ENCODE peak calls at places on chromosomes 13 and 19, in ten cellular contexts. G is transverse colon, W is pancreas, A is sigmoid colon, C is HCT116, Z is upper lobe of right lung, D is heart left ventricle, T is HFF-Myc, S is GM06990, J is endothelial cell of umbilical vein. Y is an unnamed sample.

GRCh38 chr19:46753420-46754155 is 7.3 kb upstream of the STRN4 start:
- DNase-seq in S (peak), J (peak), Z (no peak), T (no peak), G (peak), W (peak), C (no peak), A (no peak), D (no peak), Y (peak)

GRCh38 chr19:1455002-1455335 is 5.0 kb downstream of the APC2 start:
- DNase-seq in G (no peak), Z (no peak), C (no peak), S (peak), W (no peak), D (no peak), T (no peak), A (no peak), J (peak), Y (no peak)

GRCh38 chr13:92826197-92826596 is 400.4 kb upstream of the GPC6 start:
- DNase-seq in T (no peak), D (no peak), G (no peak), C (no peak), S (no peak), W (peak), Z (no peak), A (no peak), J (no peak), Y (no peak)

GRCh38 chr13:78709028-78709427 is 50.1 kb upstream of the OBI1 start:
- DNase-seq in G (no peak), T (no peak), D (no peak), Z (no peak), S (no peak), W (no peak), A (no peak), C (no peak), J (peak), Y (no peak)

GRCh38 chr19:13865578-13866462 is 11.1 kb upstream of the NANOS3 start:
- DNase-seq in T (no peak), J (no peak), A (no peak), W (no peak), S (no peak), G (no peak), Z (no peak), D (peak), C (no peak), Y (no peak)

GRCh38 chr13:30408319-30409101 is 13.8 kb upstream of the UBE2L5 start:
- DNase-seq in W (peak), A (peak), S (peak), D (peak), G (peak), T (no peak), J (peak), C (no peak), Z (peak), Y (peak)

GRCh38 chr19:7926021-7926726 is at the start of gene CTXN1:
- DNase-seq in A (peak), T (no peak), W (peak), J (peak), Z (peak), G (peak), D (peak), C (no peak), S (peak), Y (peak)

GRCh38 chr13:78317030-78317429 is 286.3 kb downstream of the POU4F1 start:
- DNase-seq in J (no peak), C (no peak), G (no peak), T (peak), A (no peak), Z (no peak), S (no peak), D (no peak), W (no peak), Y (no peak)

GRCh38 chr13:82165396-82166174 is 1716.7 kb downstream of the SLITRK1 start:
- DNase-seq in G (no peak), T (no peak), A (peak), C (no peak), W (peak), D (no peak), S (no peak), J (no peak), Z (peak), Y (no peak)

GRCh38 chr13:112128052-112128610 is 61.2 kb downstream of the SOX1 start:
- DNase-seq in G (no peak), Z (peak), D (no peak), T (no peak), A (peak), C (no peak), S (no peak), W (no peak), J (no peak), Y (no peak)

GRCh38 chr19:661427-662196 is 1.4 kb downstream of the RNF126 start:
- DNase-seq in S (no peak), Z (no peak), W (no peak), A (peak), T (no peak), D (peak), J (no peak), C (no peak), G (peak), Y (peak)

GRCh38 chr13:98839826-98840769 is 87.6 kb upstream of the SLC15A1 start:
- DNase-seq in D (peak), A (peak), G (peak), C (peak), J (peak), Z (peak), T (no peak), S (peak), W (peak), Y (peak)

GRCh38 chr19:44499559-44499958 is 763 bp downstream of the ZNF180 start:
- DNase-seq in T (no peak), J (no peak), Z (no peak), C (no peak), D (no peak), A (no peak), G (no peak), S (no peak), W (peak), Y (no peak)

GRCh38 chr19:17325881-17326594 is 8.6 kb downstream of the ANO8 start:
- DNase-seq in G (no peak), J (no peak), T (no peak), S (no peak), D (no peak), Z (no peak), W (no peak), C (no peak), A (no peak), Y (no peak)

GRCh38 chr19:5211217-5211822 is 129.3 kb downstream of the PTPRS start:
- DNase-seq in T (no peak), G (no peak), D (no peak), Z (no peak), S (no peak), J (no peak), A (no peak), W (no peak), C (no peak), Y (no peak)

GRCh38 chr13:44331912-44332840 is 41.4 kb upstream of the SERP2 start:
- DNase-seq in T (peak), D (peak), S (no peak), C (no peak), W (no peak), Z (no peak), A (peak), G (peak), J (peak), Y (no peak)

GRCh38 chr13:90015565-90016507 is 1331.7 kb upstream of the MIR17HG start:
- DNase-seq in W (no peak), T (no peak), J (no peak), D (no peak), S (no peak), Z (no peak), C (no peak), G (no peak), A (no peak), Y (no peak)

GRCh38 chr19:30226464-30227070 is 145.6 kb upstream of the ZNF536 start:
- DNase-seq in J (no peak), D (no peak), S (no peak), W (no peak), A (no peak), T (no peak), C (no peak), G (peak), Z (no peak), Y (no peak)

DNA sequence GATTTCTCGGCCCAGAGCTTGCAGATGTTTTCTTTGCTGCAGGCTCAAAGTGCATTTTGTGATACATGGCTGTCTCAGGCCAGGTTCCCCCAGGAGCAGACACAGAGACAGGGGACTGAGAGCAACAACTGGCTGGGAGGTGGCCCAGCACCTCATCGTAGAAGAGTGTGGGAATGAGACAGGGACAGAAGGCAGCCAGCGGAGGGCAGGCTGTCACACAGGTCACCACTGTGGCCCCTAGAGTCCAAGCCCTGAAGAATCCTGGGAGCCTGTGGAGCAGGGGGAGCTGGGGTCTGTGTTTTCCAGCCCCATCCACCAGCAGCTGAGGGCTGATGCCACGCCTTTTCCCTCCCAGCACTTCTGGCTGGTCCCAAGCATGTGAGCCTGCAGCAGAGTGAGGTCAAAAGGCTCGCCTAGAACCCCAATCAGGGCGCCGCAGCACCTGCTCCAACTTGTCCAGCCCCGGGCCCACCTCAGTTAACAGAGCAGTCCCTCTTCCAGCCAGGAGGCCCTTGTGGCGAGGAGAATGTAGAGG is 723.8 kb downstream of the UQCRFS1 start:
- DNase-seq in G (no peak), D (no peak), C (no peak), A (no peak), W (no peak), S (no peak), T (no peak), Z (no peak), J (no peak), Y (no peak)
- TF ChIP-seq CTCF in G (no peak), D (no peak), C (no peak), A (no peak), W (no peak), S (no peak), T (no peak), Z (no peak), J (no peak), Y (no peak)

GRCh38 chr19:51777570-51778460 is 16.8 kb downstream of the FPR2 start:
- DNase-seq in A (peak), Z (peak), G (peak), S (no peak), J (peak), T (peak), W (peak), C (peak), D (peak), Y (peak)
- TF ChIP-seq CTCF in A (peak), Z (peak), G (peak), S (peak), J (peak), T (peak), W (peak), C (peak), D (peak), Y (peak)

GRCh38 chr13:37136633-37137032 is 31.2 kb upstream of the CSNK1A1L start:
- DNase-seq in S (no peak), T (no peak), A (no peak), Z (no peak), G (no peak), W (no peak), D (no peak), C (no peak), J (no peak), Y (no peak)

GRCh38 chr13:37138917-37139316 is 33.5 kb upstream of the CSNK1A1L start:
- DNase-seq in G (no peak), W (no peak), A (no peak), D (no peak), Z (no peak), C (no peak), J (no peak), S (no peak), T (no peak), Y (no peak)

GRCh38 chr13:37139356-37139755 is 33.9 kb upstream of the CSNK1A1L start:
- DNase-seq in C (no peak), G (no peak), Z (no peak), W (no peak), J (no peak), A (no peak), D (no peak), T (no peak), S (no peak), Y (no peak)

GRCh38 chr13:37136187-37136586 is 30.7 kb upstream of the CSNK1A1L start:
- DNase-seq in S (no peak), G (no peak), W (no peak), Z (no peak), D (no peak), C (no peak), J (peak), A (no peak), T (no peak), Y (no peak)

DNA sequence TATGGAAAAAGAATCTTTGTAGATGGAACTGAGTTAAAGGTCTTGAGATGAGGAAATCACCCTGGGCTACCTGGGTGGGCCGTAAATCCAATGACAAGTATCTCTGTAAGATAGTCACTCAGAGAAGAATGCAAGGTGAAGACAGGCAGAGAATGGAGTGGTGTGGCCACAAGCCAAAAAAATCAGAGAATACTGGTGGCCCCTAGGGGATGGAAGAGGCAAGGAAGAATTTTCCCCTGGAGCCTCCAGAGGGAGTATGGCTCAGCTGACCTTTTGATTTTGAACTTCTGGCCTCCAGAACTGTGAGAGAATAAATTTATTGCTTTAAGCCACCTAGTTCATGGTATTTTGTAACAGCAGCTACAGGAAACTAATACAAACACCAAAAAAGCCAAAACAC is 32.7 kb upstream of the CSNK1A1L start:
- DNase-seq in S (no peak), Z (no peak), J (no peak), W (no peak), A (no peak), T (no peak), C (peak), G (no peak), D (no peak), Y (no peak)
- TF ChIP-seq CTCF in S (no peak), Z (no peak), J (peak), W (no peak), A (no peak), T (peak), C (peak), G (no peak), D (no peak), Y (no peak)

DNA sequence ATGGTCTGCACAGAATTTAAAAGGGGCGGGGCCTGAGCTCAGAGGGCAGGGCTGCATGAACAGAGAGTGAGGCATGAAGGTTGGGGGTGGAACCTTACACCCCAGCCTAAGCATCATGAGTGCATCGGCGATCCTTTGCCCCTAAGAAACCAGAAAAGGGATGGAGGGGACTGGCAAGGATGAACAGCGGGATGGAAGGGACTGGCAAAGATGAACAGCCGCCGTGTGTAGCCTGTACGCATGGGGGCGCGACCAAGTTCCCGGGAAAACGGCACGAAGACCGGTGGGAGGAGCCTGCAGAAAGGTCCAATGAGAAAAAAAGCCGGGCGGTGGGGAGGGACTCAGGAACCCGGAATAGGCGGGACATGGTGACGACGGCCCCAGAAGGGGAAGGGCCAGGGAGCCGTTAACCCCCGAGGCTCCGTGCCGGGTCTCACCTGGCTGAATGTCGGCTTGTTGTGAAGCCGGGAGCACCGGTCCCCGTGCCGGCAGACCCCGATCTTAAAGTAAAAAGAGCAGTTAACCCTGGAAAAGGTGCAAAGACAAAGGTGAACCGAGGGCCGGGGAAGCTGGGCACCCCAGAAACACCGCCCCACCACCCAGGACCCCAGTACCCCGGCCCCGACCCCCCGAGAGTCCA is 410 bp downstream of the U2AF1L4 start:
- DNase-seq in Z (peak), S (peak), W (peak), T (peak), G (peak), A (peak), D (peak), C (peak), J (peak), Y (peak)
- TF ChIP-seq CTCF in Z (peak), S (peak), W (no peak), T (peak), G (no peak), A (no peak), D (peak), C (peak), J (peak), Y (peak)

GRCh38 chr19:28324275-28325060 is 888.5 kb downstream of the UQCRFS1 start:
- DNase-seq in T (no peak), G (no peak), J (no peak), D (no peak), Z (no peak), A (no peak), S (no peak), C (no peak), W (no peak), Y (no peak)
- TF ChIP-seq CTCF in T (no peak), G (no peak), J (no peak), D (no peak), Z (no peak), A (no peak), S (peak), C (no peak), W (no peak), Y (no peak)